ENCODE peak calls at places on chromosomes 12 and 14, in seven cellular contexts. Z is sciatic nerve; N is activated T-cell treated with anti-CD3 and anti-CD28 coated beads, Interleukin-2, amount 50 U/mL, for 72 hours; K is A549; F is Right ventricle myocardium superior; O is stimulated activated CD4-positive, alpha-beta T cell treated with anti-CD3 and anti-CD28 coated beads, Interleukin-2, amount 100 ng/mL, for 24 hours; L is activated CD8-positive, alpha-beta T cell treated with anti-CD3 and anti-CD28 coated beads for 36 hours. A is an unnamed sample.

GRCh38 chr12:118188690-118189371 is 52.9 kb downstream of the PEBP1 start:
- DNase-seq in Z (peak; percentile 80), N (no peak), K (no peak), F (peak; percentile 60), O (no peak), L (no peak), A (no peak)

GRCh38 chr14:33758545-33758944 is 192.3 kb downstream of the EGLN3 start:
- DNase-seq in Z (no peak), N (no peak), K (no peak), F (no peak), O (no peak), L (no peak), A (no peak)

GRCh38 chr12:96132819-96133218 is 61.4 kb upstream of the ELK3 start:
- DNase-seq in Z (no peak), N (no peak), K (no peak), F (no peak), O (no peak), L (peak; percentile 37), A (peak; percentile 8)

GRCh38 chr12:12229556-12230092 is 37.2 kb downstream of the LRP6 start:
- DNase-seq in Z (no peak), N (no peak), K (no peak), F (no peak), O (no peak), L (no peak), A (peak; percentile 9)

GRCh38 chr14:61467281-61467680 is 145.9 kb downstream of the PRKCH start:
- DNase-seq in Z (no peak), N (no peak), K (no peak), F (no peak), O (no peak), L (no peak), A (no peak)

GRCh38 chr14:103121846-103122577 is 1.2 kb upstream of the TNFAIP2 start:
- DNase-seq in Z (peak; percentile 93), N (no peak), K (peak; percentile 83), F (peak; percentile 95), O (no peak), L (no peak), A (no peak)

GRCh38 chr14:94753067-94753466 is 16.8 kb downstream of the GSC start:
- DNase-seq in Z (no peak), N (no peak), K (no peak), F (peak; percentile 55), O (no peak), L (no peak), A (no peak)

GRCh38 chr14:103770902-103771301 is 55.3 kb downstream of the ZFYVE21 start:
- DNase-seq in Z (no peak), N (no peak), K (no peak), F (no peak), O (no peak), L (no peak), A (no peak)

GRCh38 chr14:93857081-93857480 is 68.8 kb upstream of the PRIMA1 start:
- DNase-seq in Z (no peak), N (no peak), K (no peak), F (no peak), O (no peak), L (no peak), A (no peak)

GRCh38 chr12:118164798-118165486 is 29.0 kb downstream of the PEBP1 start:
- DNase-seq in Z (no peak), N (peak; percentile 11), K (peak; percentile 51), F (no peak), O (no peak), L (peak; percentile 26), A (no peak)

GRCh38 chr12:94207467-94208432 is 59.4 kb downstream of the PLXNC1 start:
- DNase-seq in Z (no peak), N (peak; percentile 58), K (no peak), F (no peak), O (peak; percentile 25), L (peak; percentile 65), A (peak; percentile 16)

GRCh38 chr14:69845787-69846186 is 33.4 kb upstream of the SMOC1 start:
- DNase-seq in Z (no peak), N (no peak), K (no peak), F (no peak), O (no peak), L (no peak), A (no peak)

GRCh38 chr12:108597559-108598471 is at the start of gene TMEM119:
- DNase-seq in Z (peak; percentile 75), N (no peak), K (no peak), F (peak; percentile 65), O (no peak), L (no peak), A (no peak)

GRCh38 chr14:61099221-61099835 is 118.3 kb downstream of the SLC38A6 start:
- DNase-seq in Z (no peak), N (no peak), K (no peak), F (no peak), O (no peak), L (no peak), A (no peak)

GRCh38 chr12:45637706-45638105 is 91.8 kb upstream of the ARID2 start:
- DNase-seq in Z (no peak), N (no peak), K (no peak), F (no peak), O (no peak), L (no peak), A (no peak)

GRCh38 chr12:49550853-49551252 is 12.0 kb downstream of the KCNH3 start:
- DNase-seq in Z (no peak), N (no peak), K (no peak), F (no peak), O (no peak), L (no peak), A (no peak)

GRCh38 chr12:46629331-46630229 is 196.2 kb downstream of the SLC38A4 start:
- DNase-seq in Z (no peak), N (no peak), K (no peak), F (no peak), O (no peak), L (no peak), A (no peak)

GRCh38 chr12:105409286-105409685 is 78.8 kb downstream of the C12orf75 start:
- DNase-seq in Z (no peak), N (no peak), K (no peak), F (no peak), O (no peak), L (no peak), A (no peak)

GRCh38 chr12:60094436-60094835 is 498.6 kb downstream of the SLC16A7 start:
- DNase-seq in Z (no peak), N (no peak), K (no peak), F (no peak), O (no peak), L (no peak), A (no peak)

GRCh38 chr14:100494645-100495044 is 92.6 kb downstream of the BEGAIN start:
- DNase-seq in Z (no peak), N (no peak), K (no peak), F (no peak), O (no peak), L (no peak), A (peak; percentile 75)

GRCh38 chr12:25187781-25188180 is 7.2 kb downstream of the DNAI7 start:
- DNase-seq in Z (no peak), N (no peak), K (no peak), F (no peak), O (no peak), L (no peak), A (no peak)

GRCh38 chr12:106118-106561 is 39.6 kb downstream of the IQSEC3 start:
- DNase-seq in Z (peak; percentile 49), N (no peak), K (peak; percentile 12), F (no peak), O (no peak), L (no peak), A (peak; percentile 4)

GRCh38 chr12:46453428-46453827 is 80.9 kb upstream of the SLC38A2 start:
- DNase-seq in Z (no peak), N (no peak), K (no peak), F (no peak), O (no peak), L (no peak), A (peak; percentile 60)

GRCh38 chr14:92676031-92676430 is 72.4 kb downstream of the LGMN start:
- DNase-seq in Z (peak; percentile 61), N (no peak), K (no peak), F (no peak), O (no peak), L (peak; percentile 48), A (no peak)

GRCh38 chr14:37247777-37248461 is 50.2 kb downstream of the MIPOL1 start:
- DNase-seq in Z (no peak), N (no peak), K (no peak), F (no peak), O (no peak), L (no peak), A (no peak)

GRCh38 chr14:58918066-58918465 is 270.4 kb upstream of the DAAM1 start:
- DNase-seq in Z (no peak), N (no peak), K (no peak), F (no peak), O (no peak), L (no peak), A (peak; percentile 77)

GRCh38 chr14:57533214-57533613 is 39.6 kb upstream of the CCDC198 start:
- DNase-seq in Z (no peak), N (peak; percentile 9), K (peak; percentile 5), F (no peak), O (peak; percentile 9), L (peak; percentile 47), A (peak; percentile 69)

GRCh38 chr14:77325746-77326094 is 4.9 kb downstream of the GSTZ1 start:
- DNase-seq in Z (no peak), N (no peak), K (no peak), F (no peak), O (no peak), L (no peak), A (no peak)

GRCh38 chr12:104612381-104612780 is 155.6 kb downstream of the CHST11 start:
- DNase-seq in Z (no peak), N (no peak), K (no peak), F (no peak), O (no peak), L (no peak), A (no peak)

GRCh38 chr12:107126688-107127481 is 33.5 kb upstream of the CRY1 start:
- DNase-seq in Z (no peak), N (no peak), K (no peak), F (no peak), O (no peak), L (no peak), A (peak; percentile 23)

GRCh38 chr12:107891967-107892366 is 117.5 kb downstream of the ASCL4 start:
- DNase-seq in Z (no peak), N (no peak), K (no peak), F (no peak), O (no peak), L (peak; percentile 17), A (no peak)

GRCh38 chr12:116492703-116493324 is 66.4 kb upstream of the MAP1LC3B2 start:
- DNase-seq in Z (no peak), N (no peak), K (peak; percentile 59), F (no peak), O (no peak), L (no peak), A (no peak)

GRCh38 chr12:39240573-39240972 is 202.3 kb downstream of the KIF21A start:
- DNase-seq in Z (no peak), N (no peak), K (no peak), F (no peak), O (no peak), L (no peak), A (no peak)

A was measured in trophoblast cell.